ENCODE peak calls at places on chromosome 12, in nine cellular contexts. N is NCI-H1417, K is Kasumi-1, J is ELF-1, T is GM18507, G is NCI-H1436 treated with DMSO at 0.1 percent for 48 hours, H is Calu3, D is cerebellar cortex, S is endothelial cell of umbilical vein. C is an unnamed sample.

GRCh38 chr12:121015825-121016766 is at the start of gene C12orf43:
- DNase-seq in D (peak; percentile 97), N (peak; percentile 98), J (peak; percentile 90), H (peak; percentile 93), K (peak; percentile 90), T (peak; percentile 86), S (peak; percentile 91), G (peak; percentile 8), C (peak; percentile 91)

GRCh38 chr12:69648476-69648875 is 37.8 kb upstream of the LRRC10 start:
- DNase-seq in K (no peak), T (no peak), D (no peak), H (no peak), S (no peak), N (no peak), J (no peak), G (no peak), C (no peak)

GRCh38 chr12:46893429-46893828 is 67.6 kb upstream of the SLC38A4 start:
- DNase-seq in T (no peak), J (no peak), S (no peak), D (no peak), G (no peak), H (no peak), N (no peak), K (no peak), C (no peak)

GRCh38 chr12:79552186-79552585 is 138.6 kb downstream of the PAWR start:
- DNase-seq in K (no peak), S (peak; percentile 58), D (no peak), H (no peak), T (no peak), N (no peak), J (no peak), G (no peak), C (no peak)

GRCh38 chr12:105468464-105468863 is 138.0 kb downstream of the C12orf75 start:
- DNase-seq in N (no peak), S (peak; percentile 59), K (no peak), D (no peak), H (no peak), T (no peak), J (no peak), G (no peak), C (no peak)

GRCh38 chr12:68896881-68897540 is 36.0 kb downstream of the CPM start:
- DNase-seq in T (no peak), D (no peak), J (no peak), K (peak; percentile 51), N (no peak), G (no peak), S (no peak), H (no peak), C (no peak)

GRCh38 chr12:56897844-56898341 is 36.3 kb downstream of the SDR9C7 start:
- DNase-seq in N (no peak), H (no peak), G (no peak), K (no peak), D (no peak), J (no peak), T (no peak), S (no peak), C (no peak)

GRCh38 chr12:105721051-105721825 is 390.7 kb downstream of the C12orf75 start:
- DNase-seq in K (no peak), H (no peak), G (no peak), S (no peak), D (no peak), J (no peak), N (peak; percentile 89), T (no peak), C (peak; percentile 96)

GRCh38 chr12:65878540-65878939 is 54.3 kb downstream of the HMGA2 start:
- DNase-seq in D (peak; percentile 68), G (no peak), K (no peak), T (no peak), S (peak; percentile 44), J (peak; percentile 66), H (peak; percentile 46), N (no peak), C (no peak)

GRCh38 chr12:20212658-20213387 is 155.5 kb upstream of the PDE3A start:
- DNase-seq in D (peak; percentile 77), H (peak; percentile 63), N (peak; percentile 78), K (peak; percentile 80), G (peak; percentile 27), T (no peak), J (peak; percentile 96), S (peak; percentile 99), C (peak; percentile 41)

GRCh38 chr12:93793983-93794382 is 116.8 kb downstream of the CRADD start:
- DNase-seq in J (no peak), S (no peak), H (no peak), N (no peak), D (no peak), G (no peak), K (no peak), T (no peak), C (no peak)

GRCh38 chr12:617304-617915 is 45.8 kb downstream of the NINJ2 start:
- DNase-seq in S (peak; percentile 19), T (no peak), N (no peak), D (no peak), K (peak; percentile 57), J (peak; percentile 92), G (no peak), H (no peak), C (no peak)

GRCh38 chr12:43711348-43711747 is 47.2 kb downstream of the PUS7L start:
- DNase-seq in G (no peak), N (no peak), D (no peak), H (no peak), S (no peak), K (no peak), T (no peak), J (no peak), C (no peak)

GRCh38 chr12:46825526-46826414 is at the start of gene SLC38A4:
- DNase-seq in S (peak; percentile 64), D (no peak), N (peak; percentile 50), K (no peak), G (no peak), J (peak; percentile 53), T (no peak), H (peak; percentile 51), C (no peak)

GRCh38 chr12:75556306-75556899 is 45.0 kb upstream of the KRR1 start:
- DNase-seq in J (no peak), K (no peak), T (no peak), N (peak; percentile 66), S (no peak), H (no peak), D (no peak), G (no peak), C (no peak)

GRCh38 chr12:64825143-64826011 is 930 bp downstream of the TBC1D30 start:
- DNase-seq in T (no peak), N (peak; percentile 89), D (peak; percentile 55), G (peak; percentile 10), J (peak; percentile 15), H (no peak), S (no peak), K (no peak), C (peak; percentile 83)

GRCh38 chr12:76866146-76866545 is 12.7 kb downstream of the CSRP2 start:
- DNase-seq in T (no peak), D (no peak), N (peak; percentile 18), G (no peak), K (no peak), S (no peak), H (no peak), J (no peak), C (peak; percentile 35)

GRCh38 chr12:5217936-5218335 is 174.3 kb downstream of the KCNA5 start:
- DNase-seq in D (peak; percentile 83), S (no peak), N (no peak), H (no peak), G (no peak), T (no peak), K (no peak), J (no peak), C (no peak)

GRCh38 chr12:1204581-1205121 is 213.6 kb downstream of the ERC1 start:
- DNase-seq in J (no peak), S (peak; percentile 74), H (no peak), N (peak; percentile 61), T (no peak), K (no peak), G (no peak), D (no peak), C (no peak)

GRCh38 chr12:6342140-6342889 is 439 bp upstream of the TNFRSF1A start:
- DNase-seq in G (no peak), N (no peak), H (no peak), D (no peak), K (no peak), J (no peak), S (no peak), T (no peak), C (no peak)

GRCh38 chr12:22408605-22409004 is 74.1 kb upstream of the ST8SIA1 start:
- DNase-seq in D (no peak), K (no peak), G (no peak), S (no peak), J (no peak), N (no peak), H (no peak), T (no peak), C (no peak)

GRCh38 chr12:128402481-128402880 is 135.5 kb downstream of the TMEM132C start:
- DNase-seq in T (no peak), N (no peak), S (no peak), J (peak; percentile 6), G (no peak), D (no peak), K (no peak), H (no peak), C (no peak)

GRCh38 chr12:51744235-51744634 is 104.3 kb downstream of the FIGNL2 start:
- DNase-seq in K (no peak), D (no peak), H (no peak), T (no peak), S (peak; percentile 91), N (no peak), J (no peak), G (no peak), C (no peak)

GRCh38 chr12:33472299-33472698 is 32.7 kb upstream of the SYT10 start:
- DNase-seq in K (no peak), H (no peak), J (no peak), N (no peak), D (no peak), G (no peak), T (no peak), S (no peak), C (no peak)

GRCh38 chr12:15670756-15671155 is 118.4 kb downstream of the EPS8 start:
- DNase-seq in H (no peak), G (no peak), D (no peak), J (no peak), N (no peak), S (no peak), T (no peak), K (no peak), C (no peak)

GRCh38 chr12:9361879-9362326 is 153.7 kb upstream of the PZP start:
- DNase-seq in D (no peak), K (no peak), G (no peak), T (peak; percentile 32), H (no peak), J (no peak), N (no peak), S (no peak), C (no peak)

GRCh38 chr12:131011165-131012079 is 57.7 kb downstream of the ADGRD1 start:
- DNase-seq in H (no peak), T (no peak), G (no peak), S (no peak), K (no peak), D (no peak), J (no peak), N (no peak), C (no peak)

GRCh38 chr12:64256166-64256800 is 34.2 kb upstream of the KICS2 start:
- DNase-seq in N (peak; percentile 91), H (peak; percentile 24), D (peak; percentile 69), K (peak; percentile 54), S (peak; percentile 61), J (no peak), G (no peak), T (no peak), C (peak; percentile 39)

GRCh38 chr12:11650279-11650696 is 814 bp downstream of the ETV6 start:
- DNase-seq in J (peak; percentile 34), G (no peak), H (peak; percentile 25), S (no peak), T (no peak), D (no peak), N (peak; percentile 88), K (no peak), C (no peak)

GRCh38 chr12:51911307-51911706 is 4.0 kb downstream of the ACVRL1 start:
- DNase-seq in G (no peak), J (no peak), T (no peak), D (no peak), H (no peak), S (peak; percentile 36), N (no peak), K (no peak), C (no peak)

GRCh38 chr12:109804820-109805761 is 28.1 kb downstream of the TRPV4 start:
- DNase-seq in T (peak; percentile 59), G (peak; percentile 1), S (peak; percentile 53), J (peak; percentile 80), N (peak; percentile 65), D (peak; percentile 78), K (peak; percentile 24), H (peak; percentile 80), C (peak; percentile 18)